ENCODE peak calls at places on chromosomes 4 and X, in eight cellular contexts. Q, Y, G, P, H, W, C and D are unnamed samples.

GRCh38 chrX:153925739-153926593 is at the start of gene ARHGAP4:
- DNase-seq in Q (no peak), Y (peak; percentile 46), G (no peak), P (peak; percentile 49), H (peak; percentile 14), W (no peak), C (no peak), D (no peak)

GRCh38 chrX:9906919-9907318 is 60.2 kb upstream of the CLDN34 start:
- DNase-seq in Q (no peak), Y (no peak), G (no peak), P (no peak), H (no peak), W (no peak), C (no peak), D (no peak)

GRCh38 chrX:68175569-68175968 is 257.7 kb downstream of the OPHN1 start:
- DNase-seq in Q (peak; percentile 79), Y (no peak), G (no peak), P (no peak), H (no peak), W (no peak), C (no peak), D (no peak)

GRCh38 chr4:13544556-13545393 is 467 bp upstream of the NKX3-2 start:
- DNase-seq in Q (peak; percentile 71), Y (no peak), G (peak; percentile 51), P (peak; percentile 43), H (peak; percentile 87), W (peak; percentile 91), C (no peak), D (peak; percentile 30)

GRCh38 chr4:112119358-112119783 is 25.9 kb upstream of the FAM241A start:
- DNase-seq in Q (no peak), Y (peak; percentile 12), G (no peak), P (no peak), H (no peak), W (no peak), C (no peak), D (no peak)

GRCh38 chr4:179976777-179977176 is 2266.4 kb upstream of the TENM3 start:
- DNase-seq in Q (no peak), Y (no peak), G (no peak), P (no peak), H (no peak), W (peak; percentile 11), C (no peak), D (no peak)

GRCh38 chr4:137343221-137343620 is 189.1 kb downstream of the PCDH18 start:
- DNase-seq in Q (no peak), Y (no peak), G (no peak), P (no peak), H (no peak), W (no peak), C (no peak), D (no peak)

GRCh38 chr4:183926950-183927349 is 21.8 kb downstream of the STOX2 start:
- DNase-seq in Q (no peak), Y (no peak), G (no peak), P (no peak), H (no peak), W (no peak), C (no peak), D (no peak)

GRCh38 chr4:169922632-169923276 is 103.4 kb downstream of the MFAP3L start:
- DNase-seq in Q (no peak), Y (no peak), G (peak; percentile 11), P (no peak), H (no peak), W (no peak), C (no peak), D (no peak)

GRCh38 chrX:16148896-16149295 is 18.4 kb upstream of the MAGEB17 start:
- DNase-seq in Q (no peak), Y (no peak), G (no peak), P (no peak), H (no peak), W (no peak), C (no peak), D (no peak)

GRCh38 chrX:69073721-69074120 is 91.5 kb downstream of the PJA1 start:
- DNase-seq in Q (no peak), Y (no peak), G (no peak), P (no peak), H (no peak), W (no peak), C (no peak), D (no peak)

GRCh38 chr4:25928956-25929336 is 14.9 kb downstream of the SMIM20 start:
- DNase-seq in Q (peak; percentile 84), Y (no peak), G (no peak), P (no peak), H (no peak), W (no peak), C (no peak), D (peak; percentile 52)

GRCh38 chr4:184815046-184815877 is 10.5 kb downstream of the ACSL1 start:
- DNase-seq in Q (peak; percentile 67), Y (no peak), G (peak; percentile 64), P (no peak), H (peak; percentile 89), W (peak; percentile 36), C (no peak), D (peak; percentile 80)

GRCh38 chr4:11623726-11624037 is 195.0 kb upstream of the HS3ST1 start:
- DNase-seq in Q (peak; percentile 37), Y (peak; percentile 11), G (no peak), P (no peak), H (no peak), W (no peak), C (no peak), D (peak; percentile 37)

GRCh38 chr4:86927843-86928395 is 6.9 kb upstream of the AFF1 start:
- DNase-seq in Q (peak; percentile 98), Y (no peak), G (no peak), P (no peak), H (no peak), W (no peak), C (peak; percentile 73), D (no peak)

GRCh38 chr4:155828628-155829027 is 37.4 kb downstream of the ASIC5 start:
- DNase-seq in Q (peak; percentile 11), Y (no peak), G (no peak), P (no peak), H (no peak), W (no peak), C (peak; percentile 78), D (no peak)

GRCh38 chr4:138235419-138235952 is 6.7 kb downstream of the SLC7A11 start:
- DNase-seq in Q (peak; percentile 93), Y (no peak), G (no peak), P (no peak), H (no peak), W (no peak), C (peak; percentile 53), D (no peak)